ENCODE peak calls at places on chromosome 10, in ten cellular contexts. N is PC-9; P is brain microvascular endothelial cell; W is H1; X is tibial nerve; I is ovary; E is Peyer's patch; R is upper lobe of right lung; Y is AG04450; A is CD8-positive, alpha-beta T cell. M is an unnamed sample.

GRCh38 chr10:86658261-86658741 is 4.0 kb downstream of the OPN4 start:
- DNase-seq in W (no peak), I (peak; percentile 23), R (peak; percentile 58), N (no peak), A (no peak), P (no peak), X (no peak), E (no peak), Y (no peak), M (peak; percentile 22)

GRCh38 chr10:14839305-14839695 is 1.2 kb downstream of the HSPA14 start:
- DNase-seq in P (peak; percentile 22), R (no peak), I (no peak), A (no peak), N (no peak), Y (no peak), X (no peak), E (no peak), W (no peak), M (no peak)

GRCh38 chr10:110357252-110357780 is 52.6 kb upstream of the SMNDC1 start:
- DNase-seq in W (no peak), X (no peak), Y (peak; percentile 97), P (peak; percentile 84), N (no peak), I (peak; percentile 41), E (peak; percentile 59), A (no peak), R (no peak), M (no peak)

GRCh38 chr10:89217057-89217990 is 10.2 kb upstream of the CH25H start:
- DNase-seq in X (peak; percentile 83), I (peak; percentile 69), A (peak; percentile 46), R (no peak), W (no peak), Y (peak; percentile 38), N (no peak), E (peak; percentile 56), P (peak; percentile 68), M (peak; percentile 72)

GRCh38 chr10:49593564-49593875 is 16.6 kb upstream of the SLC18A3 start:
- DNase-seq in R (no peak), I (no peak), N (no peak), E (no peak), Y (no peak), X (no peak), A (no peak), P (no peak), W (no peak), M (no peak)

GRCh38 chr10:118488710-118489497 is 106.5 kb downstream of the PRLHR start:
- DNase-seq in R (no peak), E (no peak), P (no peak), X (no peak), N (no peak), W (no peak), I (no peak), Y (no peak), A (no peak), M (no peak)

GRCh38 chr10:132451506-132452215 is 54.7 kb downstream of the PWWP2B start:
- DNase-seq in I (peak; percentile 38), W (no peak), Y (no peak), P (no peak), X (no peak), A (no peak), E (no peak), R (no peak), N (no peak), M (peak; percentile 67)

GRCh38 chr10:34638405-34639054 is 176.6 kb downstream of the PARD3 start:
- DNase-seq in N (peak; percentile 42), Y (peak; percentile 78), R (peak; percentile 79), E (peak; percentile 47), X (peak; percentile 97), W (peak; percentile 31), A (peak; percentile 50), P (peak; percentile 80), I (peak; percentile 92), M (peak; percentile 94)

GRCh38 chr10:119174109-119174508 is 4.5 kb downstream of the PRDX3 start:
- DNase-seq in R (no peak), N (no peak), W (no peak), A (no peak), I (no peak), E (no peak), P (no peak), Y (no peak), X (no peak), M (no peak)

GRCh38 chr10:30738416-30738815 is 108.9 kb upstream of the LYZL2 start:
- DNase-seq in Y (no peak), X (no peak), I (no peak), W (no peak), N (no peak), E (no peak), R (no peak), P (no peak), A (no peak), M (no peak)

GRCh38 chr10:71141528-71141927 is 70.8 kb upstream of the UNC5B start:
- DNase-seq in A (no peak), I (no peak), W (no peak), Y (no peak), E (no peak), P (no peak), R (no peak), X (no peak), N (no peak), M (no peak)

GRCh38 chr10:119654540-119654939 is 3.4 kb downstream of the BAG3 start:
- DNase-seq in E (no peak), X (no peak), A (no peak), I (no peak), P (no peak), N (peak; percentile 45), W (no peak), Y (no peak), R (peak; percentile 86), M (peak; percentile 64)

DNA sequence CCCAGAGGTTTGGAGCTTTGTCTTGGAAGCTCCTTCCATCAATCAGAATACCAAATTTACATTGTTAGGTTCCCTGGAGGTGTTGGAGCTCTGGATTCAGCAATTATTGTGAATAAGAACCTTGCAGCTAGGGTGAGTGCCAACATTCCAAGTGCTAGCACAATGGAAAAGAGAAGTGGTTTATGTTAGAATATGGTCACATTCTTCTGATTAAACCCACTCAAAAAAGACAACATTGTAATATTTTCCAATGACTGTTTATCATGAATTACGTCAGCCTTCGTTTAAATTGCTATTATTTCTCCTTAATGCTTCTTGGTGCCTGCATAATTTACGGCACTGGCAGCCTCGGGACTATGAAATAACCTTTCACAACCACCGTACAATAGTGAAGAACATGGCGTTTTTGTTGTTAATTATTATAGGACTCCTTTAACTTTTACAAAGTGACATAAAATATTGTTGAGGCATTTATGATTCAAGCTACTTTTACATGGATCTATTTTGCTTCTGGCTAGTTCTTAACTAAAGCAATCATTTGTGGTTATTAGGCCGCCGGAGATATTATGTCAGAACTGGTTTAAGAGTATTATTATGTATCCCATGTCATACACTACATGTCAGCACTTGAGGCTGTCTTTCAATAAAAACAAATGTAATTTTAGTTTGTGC is 117.7 kb downstream of the ARID5B start:
- DNase-seq in N (no peak), W (no peak), A (no peak), R (no peak), E (no peak), Y (no peak), P (no peak), I (no peak), X (no peak), M (no peak)
- H3K27ac ChIP-seq in N (no peak overlapping the region), W (no peak overlapping the region), A (no peak overlapping the region), R (peak overlapping the region; percentile 33), E (peak overlapping the region; percentile 69), Y (no peak overlapping the region), P (no peak overlapping the region), I (no peak overlapping the region), X (no peak overlapping the region), M (no peak overlapping the region)

GRCh38 chr10:63698815-63699205 is 177.6 kb downstream of the REEP3 start:
- DNase-seq in R (no peak), A (no peak), W (no peak), E (no peak), X (no peak), N (no peak), Y (no peak), I (no peak), P (no peak), M (no peak)
- H3K4me3 ChIP-seq in R (no peak overlapping the region), A (no peak overlapping the region), W (no peak overlapping the region), E (no peak overlapping the region), X (no peak overlapping the region), N (no peak overlapping the region), Y (no peak overlapping the region), I (no peak overlapping the region), P (no peak overlapping the region), M (no peak overlapping the region)

DNA sequence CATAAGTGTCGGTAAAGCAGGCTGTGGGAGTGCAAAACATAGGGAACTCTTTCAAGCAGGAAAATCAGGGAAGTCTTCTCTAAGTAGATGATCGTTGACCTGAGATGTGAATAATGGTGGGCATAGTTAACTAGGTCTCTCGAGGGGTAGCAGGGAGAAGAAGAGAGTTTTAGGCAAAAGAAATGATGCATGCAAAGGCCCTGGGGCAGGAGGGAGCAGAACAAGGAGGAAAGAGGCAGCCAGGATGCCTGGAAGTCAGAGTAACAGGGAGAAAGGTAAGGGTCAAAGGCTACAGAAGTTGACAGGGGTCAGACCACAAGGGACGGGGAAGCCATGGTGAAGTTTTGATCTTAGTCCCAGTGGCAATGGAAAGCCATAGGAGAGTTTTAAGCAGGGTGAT is 47.8 kb upstream of the PAX2 start:
- DNase-seq in N (no peak), A (no peak), X (no peak), Y (no peak), W (no peak), I (no peak), E (no peak), P (no peak), R (no peak), M (no peak)
- H3K27me3 ChIP-seq in N (peaks cover 45% of the 10 kb centered on the region), A (no peaks in the 10 kb centered on the region), X (peaks cover 29% of the 10 kb centered on the region), Y (peaks cover 6% of the 10 kb centered on the region), W (peaks cover 8% of the 10 kb centered on the region), I (no peaks in the 10 kb centered on the region), E (no peaks in the 10 kb centered on the region), P (peaks cover 10% of the 10 kb centered on the region), R (peaks cover 39% of the 10 kb centered on the region), M (peaks cover 11% of the 10 kb centered on the region)

DNA sequence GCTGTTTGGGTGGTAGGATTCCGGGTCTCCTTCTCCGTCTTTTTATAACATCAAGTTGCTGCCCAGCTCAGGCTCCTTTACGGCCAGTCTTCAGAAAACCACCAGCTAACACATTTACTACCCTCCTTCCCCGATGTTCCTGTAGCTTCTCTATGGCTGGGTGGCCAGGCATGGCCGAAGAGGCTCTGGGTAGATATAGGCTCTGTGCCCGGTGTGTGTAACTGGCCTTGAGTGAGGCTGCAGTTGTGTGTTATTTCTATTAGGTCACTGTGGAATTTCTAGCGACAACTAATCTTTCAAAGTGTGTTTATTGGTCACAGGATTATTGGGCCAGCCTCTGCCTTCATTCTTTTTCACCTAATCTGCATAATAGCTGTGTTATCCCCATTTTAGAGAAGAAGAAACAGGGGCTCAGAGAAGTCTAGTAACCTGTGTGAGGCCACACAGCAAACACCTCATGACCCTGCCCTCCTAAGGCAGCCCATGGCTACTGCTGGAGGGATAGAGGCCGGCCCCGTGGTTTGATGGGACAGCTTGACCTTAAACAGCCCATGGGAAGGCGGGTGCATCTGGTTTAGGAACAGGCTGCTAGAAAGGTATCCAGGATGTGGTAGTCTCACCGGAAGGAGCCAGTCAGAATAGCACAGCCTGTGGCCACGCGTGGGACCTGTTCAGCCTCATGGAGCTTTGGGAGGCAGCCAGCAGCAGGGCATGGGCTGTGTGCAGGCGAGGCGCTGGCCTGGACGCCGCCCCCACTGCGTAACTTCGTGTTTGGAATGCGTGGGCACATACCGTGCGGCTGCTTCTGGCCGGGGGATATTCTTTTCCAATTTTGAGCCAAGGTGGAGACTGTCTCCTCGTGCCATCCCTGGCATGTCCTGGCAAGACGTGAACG is 29.7 kb downstream of the HTRA1 start:
- DNase-seq in N (no peak), E (peak; percentile 21), W (no peak), A (no peak), I (peak; percentile 60), Y (no peak), P (no peak), R (peak; percentile 63), X (no peak), M (no peak)
- H3K27ac ChIP-seq in N (no peak overlapping the region), E (no peak overlapping the region), W (no peak overlapping the region), A (no peak overlapping the region), I (no peak overlapping the region), Y (no peak overlapping the region), P (no peak overlapping the region), R (no peak overlapping the region), X (no peak overlapping the region), M (peak overlapping the region; percentile 41)

M was measured in endodermal cell.